ENCODE peak calls at places on chromosomes 4 and X, in four cellular contexts. W, M, A and B are unnamed samples.

GRCh38 chrX:108415146-108415545 is 23.1 kb downstream of the COL4A6 start:
- DNase-seq in W (no peak), M (no peak), A (no peak), B (no peak)

GRCh38 chrX:39677585-39677984 is 420.2 kb downstream of the BCOR start:
- DNase-seq in W (no peak), M (no peak), A (no peak), B (no peak)

GRCh38 chrX:35786271-35786670 is 11.9 kb upstream of the MAGEB16 start:
- DNase-seq in W (no peak), M (no peak), A (no peak), B (no peak)

GRCh38 chr4:84792366-84793301 is 173.9 kb downstream of the WDFY3 start:
- DNase-seq in W (peak), M (no peak), A (no peak), B (no peak)

GRCh38 chr4:76090241-76090691 is 15.8 kb downstream of the ART3 start:
- DNase-seq in W (peak), M (peak), A (no peak), B (no peak)

GRCh38 chr4:84879651-84880200 is 86.8 kb downstream of the WDFY3 start:
- DNase-seq in W (no peak), M (no peak), A (no peak), B (no peak)

GRCh38 chrX:70454441-70455365 is 10.1 kb downstream of the DLG3 start:
- DNase-seq in W (peak), M (peak), A (peak), B (peak)

GRCh38 chr4:94690851-94691254 is 66.9 kb upstream of the BMPR1B start:
- DNase-seq in W (no peak), M (no peak), A (no peak), B (no peak)

GRCh38 chr4:6880691-6881090 is 28.9 kb upstream of the TBC1D14 start:
- DNase-seq in W (no peak), M (no peak), A (no peak), B (no peak)

GRCh38 chr4:73919691-73920090 is 50.5 kb downstream of the CXCL1 start:
- DNase-seq in W (no peak), M (no peak), A (no peak), B (no peak)

GRCh38 chr4:45155081-45155777 is 428.9 kb upstream of the GNPDA2 start:
- DNase-seq in W (no peak), M (no peak), A (no peak), B (no peak)

GRCh38 chrX:139246295-139246694 is 284.2 kb upstream of the F9 start:
- DNase-seq in W (no peak), M (no peak), A (no peak), B (no peak)

GRCh38 chr4:80365928-80366327 is 30.4 kb downstream of the CFAP299 start:
- DNase-seq in W (peak), M (peak), A (peak), B (peak)

GRCh38 chr4:152090543-152090942 is 329.7 kb upstream of the GATB start:
- DNase-seq in W (peak), M (no peak), A (no peak), B (no peak)

GRCh38 chr4:71945791-71946190 is 86.0 kb upstream of the NPFFR2 start:
- DNase-seq in W (no peak), M (no peak), A (no peak), B (no peak)

GRCh38 chr4:184728858-184729257 is 5.0 kb downstream of the CENPU start:
- DNase-seq in W (no peak), M (no peak), A (no peak), B (no peak)

GRCh38 chr4:142265536-142265935 is 580.6 kb downstream of the INPP4B start:
- DNase-seq in W (no peak), M (no peak), A (no peak), B (no peak)

GRCh38 chr4:749771-750666 is 44.4 kb downstream of the PCGF3 start:
- DNase-seq in W (no peak), M (no peak), A (no peak), B (no peak)

GRCh38 chr4:26525136-26525535 is 34.9 kb upstream of the CCKAR start:
- DNase-seq in W (no peak), M (no peak), A (no peak), B (no peak)

GRCh38 chr4:100450449-100450848 is 67.4 kb downstream of the EMCN start:
- DNase-seq in W (no peak), M (no peak), A (no peak), B (no peak)

GRCh38 chr4:76011700-76012387 is 4.5 kb upstream of the CXCL9 start:
- DNase-seq in W (peak), M (no peak), A (peak), B (peak)

GRCh38 chrX:24619647-24620046 is 27.5 kb downstream of the PCYT1B start:
- DNase-seq in W (peak), M (no peak), A (no peak), B (no peak)

GRCh38 chrX:46262299-46262698 is 282.9 kb downstream of the ZNF674 start:
- DNase-seq in W (no peak), M (no peak), A (no peak), B (no peak)

GRCh38 chr4:18914182-18914581 is 892.6 kb upstream of the LCORL start:
- DNase-seq in W (no peak), M (no peak), A (no peak), B (no peak)

GRCh38 chr4:109977854-109978501 is 65.3 kb downstream of the EGF start:
- DNase-seq in W (peak), M (peak), A (no peak), B (no peak)

GRCh38 chr4:154578919-154579318 is 11.6 kb downstream of the FGA start:
- DNase-seq in W (no peak), M (no peak), A (no peak), B (no peak)

GRCh38 chr4:153788419-153789276 is at the start of gene SFRP2:
- DNase-seq in W (peak), M (no peak), A (peak), B (peak)

GRCh38 chrX:129115104-129115503 is 408.2 kb downstream of the SMARCA1 start:
- DNase-seq in W (peak), M (peak), A (peak), B (peak)

GRCh38 chrX:65513610-65514009 is 21.0 kb downstream of the LAS1L start:
- DNase-seq in W (no peak), M (no peak), A (no peak), B (no peak)

DNA sequence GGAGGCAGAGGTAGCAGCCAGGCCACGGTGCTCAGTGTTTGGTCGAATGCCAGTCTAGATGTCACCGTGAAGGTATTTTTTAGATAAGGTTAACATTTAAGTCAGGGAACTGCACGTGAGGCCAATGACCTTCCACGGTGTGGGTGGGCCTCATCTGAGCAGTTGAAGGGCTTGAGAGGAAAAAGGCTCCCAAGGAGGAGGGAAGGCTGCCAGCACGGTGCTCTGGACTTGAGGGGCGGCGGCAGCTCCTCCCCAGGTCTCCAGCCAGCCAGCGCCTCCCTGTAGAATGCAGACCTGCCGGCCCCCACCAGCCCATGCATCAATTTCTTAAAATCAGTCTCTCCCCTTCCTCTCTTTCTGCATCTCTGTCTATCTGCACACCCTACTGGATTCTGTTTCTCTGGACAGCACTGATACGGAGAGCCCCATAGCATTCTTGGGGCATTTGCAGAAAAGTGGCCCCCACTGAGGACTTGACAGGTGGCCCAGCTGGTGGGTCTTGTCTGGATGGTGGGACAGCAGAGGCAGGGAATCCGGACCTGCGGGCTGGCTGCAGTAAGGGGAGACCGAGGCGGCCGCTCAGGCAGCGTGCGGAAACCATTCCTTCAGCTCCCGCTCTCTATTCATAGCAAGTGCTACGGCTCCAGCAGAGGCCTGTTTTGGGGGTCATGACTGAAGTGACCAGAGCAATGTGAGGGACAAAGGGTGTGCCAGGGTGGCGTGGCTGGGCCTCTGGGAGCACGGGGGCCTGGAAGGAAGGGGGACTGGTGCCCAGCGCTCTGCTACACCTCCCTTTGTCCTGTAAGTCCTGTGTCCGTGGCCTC is 7.9 kb upstream of the RGS12 start:
- DNase-seq in W (no peak), M (no peak), A (peak), B (peak)
- TF ChIP-seq TEAD4 in W (no peak), M (no peak), A (no peak), B (no peak)

DNA sequence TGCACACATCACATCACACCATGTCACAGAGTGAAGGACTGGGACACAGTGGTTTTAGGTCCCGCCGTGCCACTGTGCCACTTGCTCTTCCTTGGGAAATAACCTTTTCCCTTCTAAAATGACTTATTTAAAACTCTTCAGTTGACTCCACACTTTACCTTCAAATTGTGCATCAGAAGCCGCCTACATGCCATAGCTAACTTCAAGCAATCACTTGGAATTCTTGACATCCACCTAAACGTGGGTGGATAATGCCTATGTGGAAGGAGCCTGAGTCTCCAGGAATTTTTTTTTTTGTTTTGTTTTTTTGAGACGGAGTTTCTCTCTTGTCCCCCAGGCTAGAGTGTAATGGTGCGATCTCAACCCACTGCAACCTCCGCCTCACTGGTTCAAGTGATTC is 777.4 kb upstream of the TENM3 start:
- DNase-seq in W (no peak), M (no peak), A (no peak), B (no peak)
- TF ChIP-seq TEAD4 in W (no peak), M (no peak), A (no peak), B (no peak)

GRCh38 chr4:163331629-163332360 is 601 bp downstream of the NPY1R start:
- DNase-seq in W (peak), M (no peak), A (peak), B (peak)

GRCh38 chr4:163332526-163333405 is at the start of gene NPY1R:
- DNase-seq in W (peak), M (peak), A (peak), B (peak)

GRCh38 chr4:163335384-163335783 is 3.0 kb upstream of the NPY1R start:
- DNase-seq in W (no peak), M (no peak), A (no peak), B (no peak)

DNA sequence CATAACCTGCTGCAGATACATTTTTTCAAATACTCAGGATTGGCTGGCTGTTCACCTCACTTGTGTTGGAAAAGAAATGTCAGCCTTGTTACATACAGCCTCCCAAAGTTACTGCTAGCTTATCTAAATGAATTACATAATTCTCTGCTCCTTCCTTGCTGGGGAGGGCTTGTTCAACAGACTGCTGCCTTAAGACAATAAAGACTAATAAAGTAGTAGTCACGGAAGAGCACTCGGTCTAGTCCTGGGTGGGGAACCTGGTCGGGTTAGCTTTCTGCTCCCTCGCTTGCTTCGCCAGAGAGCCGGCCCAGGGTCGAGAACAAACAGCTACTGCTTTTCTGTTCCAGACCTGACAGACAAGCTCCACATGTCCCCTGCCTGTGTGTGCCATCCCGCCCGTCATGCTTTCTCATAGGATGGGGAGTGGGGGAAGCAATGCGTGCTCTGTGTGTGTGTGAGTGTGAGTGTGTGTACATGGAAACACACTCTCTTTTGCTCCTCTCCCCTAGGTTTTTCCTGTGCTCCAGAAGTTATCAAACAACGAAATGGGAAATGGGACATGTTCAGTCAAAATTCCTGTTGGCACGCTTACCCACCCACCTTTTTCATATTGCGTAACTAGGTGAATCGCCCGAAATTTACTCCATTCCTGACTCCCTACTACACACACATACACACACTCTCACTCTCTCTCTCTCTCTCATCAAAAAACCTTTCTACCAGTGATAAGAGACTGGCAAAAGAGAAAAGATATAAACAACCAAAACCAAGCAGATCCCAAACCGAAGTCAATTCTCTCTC is 1.4 kb downstream of the NPY1R start:
- DNase-seq in W (no peak), M (no peak), A (no peak), B (no peak)
- TF ChIP-seq TEAD4 in W (no peak), M (no peak), A (no peak), B (no peak)

DNA sequence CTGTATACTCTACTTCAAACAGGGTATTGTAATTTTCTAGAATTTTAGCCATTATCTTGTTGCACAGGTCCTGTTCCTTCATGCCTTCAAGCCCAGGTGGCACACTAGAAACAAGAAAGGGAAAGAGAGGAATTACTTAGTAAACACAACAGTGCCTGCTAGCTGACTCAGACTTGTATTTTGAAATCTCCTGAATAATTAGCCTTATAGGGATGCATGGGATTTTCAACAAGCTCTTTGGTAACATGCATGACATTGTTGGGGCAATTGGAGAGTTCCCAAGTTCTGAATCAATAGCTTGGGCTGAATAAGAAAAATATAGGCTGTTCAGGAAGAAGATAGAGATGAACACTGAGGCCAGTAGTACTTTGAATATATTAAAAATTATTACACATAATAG is 118.8 kb downstream of the FAM13A start:
- DNase-seq in W (no peak), M (no peak), A (no peak), B (no peak)
- TF ChIP-seq TEAD4 in W (no peak), M (no peak), A (no peak), B (no peak)

GRCh38 chr4:39061450-39061849 is 582 bp upstream of the KLHL5 start:
- DNase-seq in W (no peak), M (no peak), A (no peak), B (no peak)

GRCh38 chr4:39062499-39062898 is 467 bp downstream of the KLHL5 start:
- DNase-seq in W (peak), M (no peak), A (no peak), B (no peak)

GRCh38 chr4:39067031-39067430 is 5.0 kb downstream of the KLHL5 start:
- DNase-seq in W (no peak), M (no peak), A (no peak), B (no peak)

GRCh38 chr4:39066371-39066770 is 4.3 kb downstream of the KLHL5 start:
- DNase-seq in W (no peak), M (no peak), A (no peak), B (no peak)

DNA sequence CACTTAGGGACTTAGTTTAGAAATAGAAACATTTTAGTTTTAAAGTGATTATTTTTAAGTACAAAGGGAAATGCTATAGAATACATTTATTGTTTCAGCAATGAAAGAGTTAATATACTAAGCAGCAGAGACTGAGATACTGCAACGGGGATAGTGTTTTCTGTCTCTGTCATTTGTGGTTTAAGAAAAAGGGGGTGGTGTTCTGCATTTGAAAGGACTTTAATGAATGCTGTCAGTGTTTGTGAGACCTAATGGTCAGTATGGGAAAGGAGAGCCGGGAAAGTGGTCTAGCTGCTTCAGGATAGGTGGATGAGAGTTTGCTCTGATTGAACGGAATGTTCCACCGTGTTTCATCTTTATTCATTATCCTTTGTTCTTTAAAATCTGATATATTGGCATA is at the start of gene KLHL5:
- DNase-seq in W (peak), M (no peak), A (no peak), B (no peak)
- TF ChIP-seq TEAD4 in W (no peak), M (no peak), A (no peak), B (no peak)

GRCh38 chr4:143554728-143555597 is 41.5 kb downstream of the SMARCA5 start:
- DNase-seq in W (no peak), M (no peak), A (no peak), B (no peak)
- TF ChIP-seq TEAD4 in W (no peak), M (no peak), A (no peak), B (no peak)